ENCODE peak calls at places on chromosomes 13 and 19, in nine cellular contexts. J, N, C, H, Q, M, G, O and B are unnamed samples.

GRCh38 chr13:25300861-25301346 is 521 bp upstream of the NUP58 start:
- DNase-seq in G (no peak), Q (no peak), M (peak; percentile 36), H (peak; percentile 37), C (no peak), J (no peak), O (no peak), N (peak; percentile 22), B (peak; percentile 31)

GRCh38 chr13:71033026-71033425 is 834.0 kb downstream of the DACH1 start:
- DNase-seq in Q (no peak), M (no peak), H (no peak), O (no peak), N (no peak), C (no peak), G (no peak), J (no peak), B (no peak)

GRCh38 chr13:45207319-45207718 is 6.5 kb upstream of the KCTD4 start:
- DNase-seq in C (no peak), M (no peak), N (no peak), J (no peak), O (no peak), Q (no peak), G (no peak), H (no peak), B (no peak)

GRCh38 chr13:29771247-29771646 is 79.2 kb downstream of the UBL3 start:
- DNase-seq in C (peak; percentile 39), O (peak; percentile 53), M (no peak), H (no peak), G (no peak), J (no peak), Q (peak; percentile 52), N (no peak), B (no peak)

GRCh38 chr13:53137777-53138176 is 109.2 kb downstream of the OLFM4 start:
- DNase-seq in M (peak; percentile 44), N (no peak), G (peak; percentile 90), J (no peak), O (peak; percentile 32), H (no peak), Q (peak; percentile 76), C (no peak), B (no peak)

GRCh38 chr13:47829684-47830083 is 171.4 kb downstream of the SUCLA2 start:
- DNase-seq in M (no peak), C (no peak), H (no peak), Q (peak; percentile 60), O (peak; percentile 41), J (no peak), G (no peak), N (no peak), B (no peak)

GRCh38 chr19:30692517-30692870 is 320.3 kb downstream of the ZNF536 start:
- DNase-seq in J (no peak), G (no peak), N (no peak), O (peak; percentile 1), Q (no peak), H (no peak), C (no peak), M (peak; percentile 39), B (peak; percentile 41)

GRCh38 chr19:30394481-30395151 is 22.4 kb downstream of the ZNF536 start:
- DNase-seq in G (no peak), H (no peak), N (no peak), Q (no peak), J (no peak), O (no peak), C (no peak), M (no peak), B (no peak)

GRCh38 chr19:29381353-29382203 is 144.2 kb upstream of the VSTM2B start:
- DNase-seq in H (no peak), M (no peak), C (no peak), G (no peak), J (no peak), Q (no peak), O (no peak), N (no peak), B (no peak)

GRCh38 chr13:50844181-50844875 is 836 bp upstream of the DLEU7 start:
- DNase-seq in C (no peak), N (no peak), J (no peak), O (no peak), H (no peak), Q (no peak), M (no peak), G (no peak), B (no peak)

GRCh38 chr13:50842246-50842645 is 1.2 kb downstream of the DLEU7 start:
- DNase-seq in J (no peak), O (no peak), M (no peak), C (no peak), Q (no peak), H (no peak), N (no peak), G (no peak), B (no peak)

GRCh38 chr13:50845211-50845610 is 1.7 kb upstream of the DLEU7 start:
- DNase-seq in G (no peak), H (no peak), M (no peak), J (no peak), N (no peak), O (peak; percentile 39), Q (no peak), C (no peak), B (no peak)

GRCh38 chr13:50843256-50844043 is at the start of gene DLEU7:
- DNase-seq in G (peak; percentile 55), H (no peak), N (no peak), C (no peak), M (no peak), Q (no peak), J (no peak), O (no peak), B (no peak)

GRCh38 chr13:50842711-50843255 is 709 bp downstream of the DLEU7 start:
- DNase-seq in M (no peak), J (no peak), G (no peak), N (no peak), H (no peak), O (no peak), C (no peak), Q (no peak), B (no peak)
- H3K4me3 ChIP-seq in M (peak overlapping the region; percentile 2), J (no peak overlapping the region), G (peak overlapping the region; percentile 35), N (peak overlapping the region; percentile 55), H (no peak overlapping the region), O (no peak overlapping the region), C (no peak overlapping the region), Q (peak overlapping the region; percentile 35), B (peak overlapping the region; percentile 47)

DNA sequence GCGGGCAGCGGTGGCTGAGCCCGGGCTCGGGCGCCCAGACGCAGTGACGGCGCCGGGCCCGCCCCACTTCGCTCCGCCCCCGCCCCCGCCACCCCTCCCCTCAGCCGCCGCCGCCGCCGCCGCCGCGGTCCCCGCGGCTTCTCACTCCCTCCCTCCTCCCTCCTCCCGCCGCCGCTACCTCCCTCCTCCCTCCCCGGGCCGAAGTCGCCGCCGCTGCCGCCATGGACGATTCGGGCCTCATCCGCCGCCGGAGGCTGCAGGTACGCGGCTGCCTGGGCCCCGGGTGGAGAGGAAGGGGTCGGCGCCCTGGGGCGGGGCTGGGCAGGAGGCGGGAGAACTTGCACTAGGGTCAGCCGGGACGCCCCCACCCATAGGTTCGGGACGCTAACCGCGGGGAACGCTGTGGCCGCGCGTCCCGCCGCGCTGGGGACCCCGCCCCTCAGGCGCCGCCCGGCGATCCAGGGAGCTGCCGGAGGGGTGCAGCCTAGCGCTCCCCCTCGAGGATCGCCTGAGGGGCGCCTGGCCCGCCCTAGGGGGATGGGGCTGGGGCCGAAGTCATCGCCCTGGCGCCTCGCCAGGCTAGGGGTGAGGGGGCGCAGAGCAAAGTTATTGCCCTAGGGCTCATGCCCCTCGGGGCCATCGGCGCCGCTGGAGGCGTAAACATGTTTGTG is 497 bp downstream of the RTBDN start:
- DNase-seq in G (no peak), Q (no peak), C (peak; percentile 21), M (no peak), N (no peak), H (no peak), J (peak; percentile 83), O (peak; percentile 8), B (no peak)
- H3K4me3 ChIP-seq in G (peak overlapping the region; percentile 4), Q (no peak overlapping the region), C (no peak overlapping the region), M (peak overlapping the region; percentile 23), N (peak overlapping the region; percentile 56), H (no peak overlapping the region), J (peak overlapping the region; percentile 69), O (peak overlapping the region; percentile 35), B (no peak overlapping the region)

GRCh38 chr19:3135961-3136683 is at the start of gene GNA15:
- DNase-seq in G (no peak), H (peak; percentile 41), O (no peak), M (no peak), Q (no peak), N (no peak), C (no peak), J (no peak), B (no peak)
- H3K4me3 ChIP-seq in G (peak within 1 kb of the TSS; percentile 9), H (no peak within 1 kb of the TSS), O (no peak within 1 kb of the TSS), M (no peak within 1 kb of the TSS), Q (no peak within 1 kb of the TSS), N (peak within 1 kb of the TSS; percentile 48), C (no peak within 1 kb of the TSS), J (no peak within 1 kb of the TSS), B (no peak within 1 kb of the TSS)

GRCh38 chr19:1016647-1017114 is 4.2 kb downstream of the TMEM259 start:
- DNase-seq in G (no peak), J (no peak), O (peak; percentile 49), N (no peak), H (peak; percentile 59), C (no peak), Q (peak; percentile 87), M (no peak), B (peak; percentile 59)
- H3K4me3 ChIP-seq in G (no peak overlapping the region), J (no peak overlapping the region), O (no peak overlapping the region), N (peak overlapping the region; percentile 88), H (no peak overlapping the region), C (no peak overlapping the region), Q (peak overlapping the region; percentile 33), M (no peak overlapping the region), B (no peak overlapping the region)

GRCh38 chr13:46389985-46390384 is 2.9 kb upstream of the RUBCNL start:
- DNase-seq in Q (no peak), M (no peak), N (no peak), H (peak; percentile 65), J (peak; percentile 41), G (no peak), C (no peak), O (no peak), B (peak; percentile 33)
- H3K4me3 ChIP-seq in Q (no peak overlapping the region), M (no peak overlapping the region), N (no peak overlapping the region), H (no peak overlapping the region), J (no peak overlapping the region), G (no peak overlapping the region), C (no peak overlapping the region), O (no peak overlapping the region), B (no peak overlapping the region)

DNA sequence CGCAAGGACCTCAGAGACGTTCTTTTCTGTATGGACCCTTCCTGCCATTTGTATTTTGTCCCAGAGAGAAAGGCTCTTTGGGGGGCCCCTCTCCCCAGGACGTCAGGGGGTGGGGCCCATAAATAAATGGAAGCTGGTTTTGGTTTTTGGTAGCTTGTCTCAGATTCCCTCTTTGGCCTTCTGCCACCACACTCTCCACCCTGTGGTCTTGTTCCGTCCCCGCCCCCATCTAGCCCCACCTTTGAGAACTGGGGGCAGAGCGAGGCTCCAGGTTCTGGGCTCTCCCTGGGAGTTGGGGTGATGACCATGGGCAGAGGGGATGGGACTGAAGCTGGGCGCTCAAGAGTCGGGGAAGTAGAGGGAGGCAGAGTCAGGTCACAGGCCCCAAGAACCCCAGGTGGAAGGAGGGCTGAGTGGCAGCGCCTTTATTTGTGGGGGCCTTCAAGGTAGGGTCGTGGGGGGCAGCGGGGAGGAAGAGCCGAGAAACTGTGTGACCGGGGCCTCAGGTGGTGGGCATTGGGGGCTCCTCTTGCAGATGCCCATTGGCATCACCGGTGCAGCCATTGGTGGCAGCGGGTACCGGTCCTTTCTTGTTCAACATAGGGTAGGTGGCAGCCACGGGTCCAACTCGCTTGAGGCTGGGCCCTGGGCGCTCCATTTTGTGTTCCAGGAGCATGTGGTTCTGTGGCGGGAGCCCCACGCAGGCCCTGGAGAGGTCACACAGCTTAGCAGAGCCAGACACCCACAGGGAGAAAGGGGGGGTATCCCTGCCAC is 3.3 kb downstream of the ISYNA1 start:
- DNase-seq in M (no peak), N (no peak), H (no peak), C (no peak), J (no peak), O (no peak), G (no peak), Q (no peak), B (peak; percentile 21)
- H3K4me3 ChIP-seq in M (peak overlapping the region; percentile 46), N (no peak overlapping the region), H (no peak overlapping the region), C (no peak overlapping the region), J (no peak overlapping the region), O (no peak overlapping the region), G (no peak overlapping the region), Q (no peak overlapping the region), B (no peak overlapping the region)